ENCODE peak calls at places on chromosome 10, in five cellular contexts. One of them, this sample, is unnamed.

GRCh38 chr10:102661614-102662133 is 17.4 kb downstream of the TRIM8 start:
- DNase-seq in glutamatergic neuron: no peak
- DNase-seq in NAMALWA: no peak
- DNase-seq in NT2/D1: no peak
- DNase-seq in cortex of kidney: no peak
- DNase-seq in this sample: no peak

GRCh38 chr10:70114902-70115301 is 17.7 kb downstream of the AIFM2 start:
- DNase-seq in glutamatergic neuron: no peak
- DNase-seq in NAMALWA: no peak
- DNase-seq in NT2/D1: no peak
- DNase-seq in cortex of kidney: no peak
- DNase-seq in this sample: no peak

GRCh38 chr10:93398528-93398927 is 83.6 kb downstream of the MYOF start:
- DNase-seq in glutamatergic neuron: no peak
- DNase-seq in NAMALWA: no peak
- DNase-seq in NT2/D1: no peak
- DNase-seq in cortex of kidney: no peak
- DNase-seq in this sample: no peak

GRCh38 chr10:69938541-69938991 is 114.1 kb upstream of the MACROH2A2 start:
- DNase-seq in glutamatergic neuron: no peak
- DNase-seq in NAMALWA: no peak
- DNase-seq in NT2/D1: no peak
- DNase-seq in cortex of kidney: no peak
- DNase-seq in this sample: no peak

GRCh38 chr10:113425596-113425995 is 127.3 kb upstream of the HABP2 start:
- DNase-seq in glutamatergic neuron: no peak
- DNase-seq in NAMALWA: no peak
- DNase-seq in NT2/D1: no peak
- DNase-seq in cortex of kidney: no peak
- DNase-seq in this sample: no peak

GRCh38 chr10:22611425-22612111 is 102.8 kb downstream of the PIP4K2A start:
- DNase-seq in glutamatergic neuron: no peak
- DNase-seq in NAMALWA: no peak
- DNase-seq in NT2/D1: no peak
- DNase-seq in cortex of kidney: no peak
- DNase-seq in this sample: no peak

GRCh38 chr10:90866050-90866598 is 5.7 kb upstream of the RPP30 start:
- DNase-seq in glutamatergic neuron: no peak
- DNase-seq in NAMALWA: no peak
- DNase-seq in NT2/D1: no peak
- DNase-seq in cortex of kidney: no peak
- DNase-seq in this sample: no peak

GRCh38 chr10:31036209-31036608 is 4.5 kb upstream of the ZNF438 start:
- DNase-seq in glutamatergic neuron: peak
- DNase-seq in NAMALWA: no peak
- DNase-seq in NT2/D1: peak
- DNase-seq in cortex of kidney: no peak
- DNase-seq in this sample: peak

GRCh38 chr10:14581553-14581952 is 193.1 kb downstream of the FAM107B start:
- DNase-seq in glutamatergic neuron: no peak
- DNase-seq in NAMALWA: no peak
- DNase-seq in NT2/D1: no peak
- DNase-seq in cortex of kidney: no peak
- DNase-seq in this sample: no peak

GRCh38 chr10:86071758-86072157 is 294.8 kb downstream of the GRID1 start:
- DNase-seq in glutamatergic neuron: no peak
- DNase-seq in NAMALWA: no peak
- DNase-seq in NT2/D1: no peak
- DNase-seq in cortex of kidney: no peak
- DNase-seq in this sample: no peak

GRCh38 chr10:117537436-117537903 is 5.1 kb upstream of the EMX2 start:
- DNase-seq in glutamatergic neuron: peak
- DNase-seq in NAMALWA: peak
- DNase-seq in NT2/D1: no peak
- DNase-seq in cortex of kidney: no peak
- DNase-seq in this sample: no peak

GRCh38 chr10:109978481-109978880 is 29.3 kb upstream of the ADD3 start:
- DNase-seq in glutamatergic neuron: peak
- DNase-seq in NAMALWA: peak
- DNase-seq in NT2/D1: no peak
- DNase-seq in cortex of kidney: no peak
- DNase-seq in this sample: peak

GRCh38 chr10:119211625-119212441 is 4.5 kb downstream of the GRK5 start:
- DNase-seq in glutamatergic neuron: no peak
- DNase-seq in NAMALWA: no peak
- DNase-seq in NT2/D1: no peak
- DNase-seq in cortex of kidney: no peak
- DNase-seq in this sample: no peak

GRCh38 chr10:48445932-48446331 is 139.5 kb downstream of the MAPK8 start:
- DNase-seq in glutamatergic neuron: no peak
- DNase-seq in NAMALWA: no peak
- DNase-seq in NT2/D1: no peak
- DNase-seq in cortex of kidney: no peak
- DNase-seq in this sample: no peak

GRCh38 chr10:114811769-114812353 is 9.7 kb upstream of the FHIP2A start:
- DNase-seq in glutamatergic neuron: no peak
- DNase-seq in NAMALWA: peak
- DNase-seq in NT2/D1: no peak
- DNase-seq in cortex of kidney: no peak
- DNase-seq in this sample: no peak